ENCODE peak calls at places on chromosome 2, in seven cellular contexts. N is K562, V is HEK293T, H is WTC11, U is HepG2, K is GM12878, Z is H1. F is an unnamed sample.

GRCh38 chr2:173028671-173029070 is 47.0 kb upstream of the MAP3K20 start:
- DNase-seq in N (no peak), V (no peak), H (no peak), U (no peak), K (no peak), Z (no peak), F (no peak)

GRCh38 chr2:20080415-20080814 is 29.0 kb upstream of the LAPTM4A start:
- DNase-seq in N (peak; percentile 36), V (no peak), H (no peak), U (no peak), K (no peak), Z (no peak), F (no peak)

GRCh38 chr2:6966541-6966940 is 49.3 kb downstream of the RNF144A start:
- DNase-seq in N (no peak), V (no peak), H (no peak), U (no peak), K (no peak), Z (no peak), F (no peak)

GRCh38 chr2:208334230-208334629 is 68.2 kb downstream of the PIKFYVE start:
- DNase-seq in N (no peak), V (no peak), H (no peak), U (no peak), K (no peak), Z (no peak), F (no peak)

GRCh38 chr2:43368483-43369385 is 142.3 kb upstream of the ZFP36L2 start:
- DNase-seq in N (no peak), V (no peak), H (no peak), U (no peak), K (no peak), Z (no peak), F (no peak)

GRCh38 chr2:121530210-121530562 is 494 bp upstream of the RNU4ATAC start:
- DNase-seq in N (no peak), V (peak; percentile 74), H (peak; percentile 80), U (peak; percentile 87), K (peak; percentile 52), Z (peak; percentile 88), F (peak; percentile 71)

GRCh38 chr2:36358317-36358659 is 2.7 kb downstream of the CRIM1 start:
- DNase-seq in N (no peak), V (no peak), H (no peak), U (no peak), K (no peak), Z (no peak), F (no peak)

GRCh38 chr2:212448698-212449097 is 89.9 kb downstream of the ERBB4 start:
- DNase-seq in N (no peak), V (no peak), H (no peak), U (peak; percentile 84), K (no peak), Z (no peak), F (no peak)

GRCh38 chr2:13901526-13901925 is 731.0 kb upstream of the LRATD1 start:
- DNase-seq in N (no peak), V (no peak), H (no peak), U (peak; percentile 4), K (no peak), Z (no peak), F (no peak)

GRCh38 chr2:127632592-127633489 is 13.1 kb upstream of the GPR17 start:
- DNase-seq in N (no peak), V (no peak), H (no peak), U (no peak), K (no peak), Z (no peak), F (no peak)

GRCh38 chr2:182038579-182038978 is 52.9 kb downstream of the PPP1R1C start:
- DNase-seq in N (no peak), V (no peak), H (no peak), U (no peak), K (no peak), Z (no peak), F (peak; percentile 55)
- TF ChIP-seq SP1 in N (no peak), V (no peak), H (no peak), U (no peak), K (no peak), Z (no peak), F (peak; percentile 30)

GRCh38 chr2:148135705-148136104 is 114.8 kb downstream of the MBD5 start:
- DNase-seq in N (no peak), V (no peak), H (no peak), U (no peak), K (no peak), Z (no peak), F (no peak)

GRCh38 chr2:148132400-148132799 is 111.5 kb downstream of the MBD5 start:
- DNase-seq in N (no peak), V (no peak), H (no peak), U (no peak), K (no peak), Z (no peak), F (no peak)

GRCh38 chr2:148136441-148136840 is 115.5 kb downstream of the MBD5 start:
- DNase-seq in N (no peak), V (no peak), H (no peak), U (no peak), K (no peak), Z (no peak), F (no peak)

GRCh38 chr2:148130571-148130970 is 109.7 kb downstream of the MBD5 start:
- DNase-seq in N (no peak), V (no peak), H (no peak), U (peak; percentile 34), K (no peak), Z (no peak), F (no peak)
- TF ChIP-seq SP1 in N (no peak), V (no peak), H (no peak), U (no peak), K (no peak), Z (no peak), F (no peak)

GRCh38 chr2:179412116-179412515 is 147.5 kb upstream of the SESTD1 start:
- DNase-seq in N (no peak), V (no peak), H (no peak), U (no peak), K (no peak), Z (no peak), F (no peak)

GRCh38 chr2:179410552-179411356 is 146.1 kb upstream of the SESTD1 start:
- DNase-seq in N (peak; percentile 27), V (peak; percentile 60), H (peak; percentile 45), U (peak; percentile 77), K (no peak), Z (peak; percentile 51), F (peak; percentile 60)
- TF ChIP-seq SP1 in N (no peak), V (no peak), H (no peak), U (no peak), K (no peak), Z (no peak), F (no peak)

GRCh38 chr2:230664128-230664527 is 48.5 kb upstream of the CAB39 start:
- DNase-seq in N (no peak), V (no peak), H (no peak), U (no peak), K (no peak), Z (no peak), F (no peak)
- TF ChIP-seq SP1 in N (no peak), V (no peak), H (no peak), U (no peak), K (peak; percentile 13), Z (no peak), F (no peak)

GRCh38 chr2:170696006-170696405 is 19.1 kb upstream of the SP5 start:
- DNase-seq in N (no peak), V (no peak), H (no peak), U (no peak), K (no peak), Z (no peak), F (no peak)
- TF ChIP-seq SP1 in N (no peak), V (no peak), H (no peak), U (no peak), K (no peak), Z (no peak), F (no peak)

F was measured in HCT116.